ENCODE peak calls at places on chromosome 21, in nine cellular contexts. B is AG09319, P is mesothelial cell of epicardium, M is endodermal cell, V is fibroblast of mammary gland, L is RWPE1, D is spleen, Z is body of pancreas, C is endothelial cell. S is an unnamed sample.

GRCh38 chr21:46634966-46635323 is 529 bp upstream of the PRMT2 start:
- DNase-seq in B (peak), P (no peak), M (no peak), V (peak), L (peak), D (no peak), Z (no peak), C (no peak), S (peak)

GRCh38 chr21:37631319-37632117 is 264.9 kb downstream of the DYRK1A start:
- DNase-seq in B (no peak), P (no peak), M (peak), V (no peak), L (peak), D (no peak), Z (peak), C (no peak), S (peak)

GRCh38 chr21:40335689-40336088 is 468.5 kb downstream of the PCP4 start:
- DNase-seq in B (no peak), P (no peak), M (peak), V (no peak), L (no peak), D (no peak), Z (no peak), C (no peak), S (no peak)

GRCh38 chr21:32994305-32994704 is 31.4 kb upstream of the OLIG2 start:
- DNase-seq in B (peak), P (no peak), M (no peak), V (peak), L (peak), D (no peak), Z (no peak), C (peak), S (no peak)

GRCh38 chr21:45390831-45391742 is 13.9 kb upstream of the COL18A1 start:
- DNase-seq in B (no peak), P (no peak), M (no peak), V (no peak), L (no peak), D (peak), Z (no peak), C (no peak), S (no peak)

GRCh38 chr21:25862112-25862511 is 127.3 kb downstream of the GABPA start:
- DNase-seq in B (no peak), P (no peak), M (no peak), V (no peak), L (no peak), D (no peak), Z (no peak), C (no peak), S (no peak)

GRCh38 chr21:41479686-41480085 is 28.3 kb downstream of the TMPRSS2 start:
- DNase-seq in B (no peak), P (no peak), M (peak), V (no peak), L (no peak), D (peak), Z (no peak), C (no peak), S (no peak)

GRCh38 chr21:38740131-38740530 is 65.6 kb upstream of the ETS2 start:
- DNase-seq in B (no peak), P (no peak), M (no peak), V (no peak), L (no peak), D (no peak), Z (no peak), C (no peak), S (no peak)

GRCh38 chr21:45378258-45378966 is 26.6 kb upstream of the COL18A1 start:
- DNase-seq in B (peak), P (no peak), M (peak), V (no peak), L (no peak), D (peak), Z (peak), C (no peak), S (no peak)

GRCh38 chr21:41622201-41622600 is 114.2 kb upstream of the TMPRSS2 start:
- DNase-seq in B (no peak), P (no peak), M (no peak), V (no peak), L (no peak), D (no peak), Z (no peak), C (no peak), S (no peak)

GRCh38 chr21:36504067-36505058 is 24.4 kb upstream of the CLDN14 start:
- DNase-seq in B (peak), P (peak), M (no peak), V (peak), L (peak), D (no peak), Z (peak), C (peak), S (peak)

GRCh38 chr21:27154451-27155129 is 187.7 kb upstream of the ADAMTS5 start:
- DNase-seq in B (no peak), P (no peak), M (no peak), V (peak), L (no peak), D (no peak), Z (no peak), C (no peak), S (no peak)

GRCh38 chr21:44441581-44442265 is 13.6 kb upstream of the LRRC3 start:
- DNase-seq in B (no peak), P (no peak), M (no peak), V (no peak), L (no peak), D (peak), Z (no peak), C (no peak), S (no peak)

GRCh38 chr21:45322960-45323461 is 35.3 kb upstream of the POFUT2 start:
- DNase-seq in B (no peak), P (no peak), M (peak), V (peak), L (no peak), D (peak), Z (peak), C (no peak), S (no peak)

GRCh38 chr21:41477641-41478318 is 30.2 kb downstream of the TMPRSS2 start:
- DNase-seq in B (no peak), P (no peak), M (peak), V (no peak), L (no peak), D (peak), Z (peak), C (no peak), S (no peak)

GRCh38 chr21:45532826-45533730 is 9.2 kb downstream of the SLC19A1 start:
- DNase-seq in B (no peak), P (no peak), M (peak), V (no peak), L (no peak), D (peak), Z (no peak), C (no peak), S (no peak)

GRCh38 chr21:14318598-14318997 is 64.3 kb downstream of the HSPA13 start:
- DNase-seq in B (no peak), P (no peak), M (no peak), V (no peak), L (no peak), D (no peak), Z (no peak), C (no peak), S (no peak)

GRCh38 chr21:17742181-17742580 is 77.0 kb downstream of the C21orf91 start:
- DNase-seq in B (no peak), P (no peak), M (no peak), V (no peak), L (peak), D (no peak), Z (no peak), C (no peak), S (no peak)

GRCh38 chr21:14376854-14377253 is 6.1 kb downstream of the HSPA13 start:
- DNase-seq in B (no peak), P (no peak), M (peak), V (no peak), L (no peak), D (no peak), Z (no peak), C (no peak), S (no peak)

GRCh38 chr21:36849461-36849860 is 117.0 kb downstream of the HLCS start:
- DNase-seq in B (no peak), P (no peak), M (no peak), V (no peak), L (no peak), D (no peak), Z (no peak), C (no peak), S (no peak)

GRCh38 chr21:44505673-44506278 is 34.2 kb downstream of the KRTAP10-1 start:
- DNase-seq in B (no peak), P (no peak), M (no peak), V (no peak), L (no peak), D (no peak), Z (no peak), C (no peak), S (no peak)

GRCh38 chr21:36310016-36310415 is 10.0 kb upstream of the MORC3 start:
- DNase-seq in B (no peak), P (no peak), M (no peak), V (no peak), L (no peak), D (peak), Z (no peak), C (no peak), S (peak)

GRCh38 chr21:40548134-40548533 is 298.8 kb downstream of the DSCAM start:
- DNase-seq in B (no peak), P (no peak), M (peak), V (no peak), L (no peak), D (no peak), Z (no peak), C (no peak), S (no peak)

GRCh38 chr21:46012154-46012553 is 30.6 kb downstream of the COL6A1 start:
- DNase-seq in B (no peak), P (no peak), M (no peak), V (no peak), L (no peak), D (no peak), Z (no peak), C (no peak), S (no peak)

GRCh38 chr21:33761104-33762036 is 119.1 kb downstream of the ITSN1 start:
- DNase-seq in B (peak), P (no peak), M (no peak), V (peak), L (peak), D (no peak), Z (no peak), C (peak), S (no peak)

GRCh38 chr21:45041351-45041805 is 33.0 kb upstream of the ADARB1 start:
- DNase-seq in B (peak), P (no peak), M (no peak), V (peak), L (no peak), D (peak), Z (peak), C (no peak), S (no peak)

GRCh38 chr21:33384851-33385331 is 18.3 kb upstream of the IFNGR2 start:
- DNase-seq in B (no peak), P (no peak), M (no peak), V (no peak), L (no peak), D (no peak), Z (no peak), C (no peak), S (no peak)

GRCh38 chr21:45226540-45227326 is 61.0 kb downstream of the POFUT2 start:
- DNase-seq in B (no peak), P (no peak), M (no peak), V (peak), L (no peak), D (no peak), Z (no peak), C (no peak), S (no peak)

GRCh38 chr21:14482165-14482564 is 64.0 kb downstream of the SAMSN1 start:
- DNase-seq in B (no peak), P (no peak), M (no peak), V (no peak), L (no peak), D (no peak), Z (no peak), C (no peak), S (peak)

GRCh38 chr21:25956993-25957714 is 213.4 kb downstream of the APP start:
- DNase-seq in B (peak), P (no peak), M (no peak), V (peak), L (no peak), D (no peak), Z (no peak), C (no peak), S (no peak)

GRCh38 chr21:32962286-32962685 is 63.4 kb upstream of the OLIG2 start:
- DNase-seq in B (no peak), P (no peak), M (no peak), V (no peak), L (no peak), D (no peak), Z (no peak), C (no peak), S (no peak)

GRCh38 chr21:25658427-25658980 is 19.4 kb downstream of the JAM2 start:
- DNase-seq in B (no peak), P (no peak), M (no peak), V (no peak), L (no peak), D (no peak), Z (no peak), C (no peak), S (no peak)

GRCh38 chr21:15521644-15522001 is 208.2 kb upstream of the USP25 start:
- DNase-seq in B (no peak), P (no peak), M (no peak), V (no peak), L (no peak), D (no peak), Z (no peak), C (no peak), S (no peak)

GRCh38 chr21:15524855-15525254 is 204.9 kb upstream of the USP25 start:
- DNase-seq in B (no peak), P (no peak), M (no peak), V (no peak), L (no peak), D (no peak), Z (no peak), C (no peak), S (no peak)

GRCh38 chr21:15522148-15522547 is 207.6 kb upstream of the USP25 start:
- DNase-seq in B (no peak), P (no peak), M (no peak), V (no peak), L (no peak), D (no peak), Z (no peak), C (no peak), S (no peak)

GRCh38 chr21:15517394-15517793 is 212.4 kb upstream of the USP25 start:
- DNase-seq in B (no peak), P (no peak), M (no peak), V (no peak), L (no peak), D (no peak), Z (no peak), C (no peak), S (no peak)

DNA sequence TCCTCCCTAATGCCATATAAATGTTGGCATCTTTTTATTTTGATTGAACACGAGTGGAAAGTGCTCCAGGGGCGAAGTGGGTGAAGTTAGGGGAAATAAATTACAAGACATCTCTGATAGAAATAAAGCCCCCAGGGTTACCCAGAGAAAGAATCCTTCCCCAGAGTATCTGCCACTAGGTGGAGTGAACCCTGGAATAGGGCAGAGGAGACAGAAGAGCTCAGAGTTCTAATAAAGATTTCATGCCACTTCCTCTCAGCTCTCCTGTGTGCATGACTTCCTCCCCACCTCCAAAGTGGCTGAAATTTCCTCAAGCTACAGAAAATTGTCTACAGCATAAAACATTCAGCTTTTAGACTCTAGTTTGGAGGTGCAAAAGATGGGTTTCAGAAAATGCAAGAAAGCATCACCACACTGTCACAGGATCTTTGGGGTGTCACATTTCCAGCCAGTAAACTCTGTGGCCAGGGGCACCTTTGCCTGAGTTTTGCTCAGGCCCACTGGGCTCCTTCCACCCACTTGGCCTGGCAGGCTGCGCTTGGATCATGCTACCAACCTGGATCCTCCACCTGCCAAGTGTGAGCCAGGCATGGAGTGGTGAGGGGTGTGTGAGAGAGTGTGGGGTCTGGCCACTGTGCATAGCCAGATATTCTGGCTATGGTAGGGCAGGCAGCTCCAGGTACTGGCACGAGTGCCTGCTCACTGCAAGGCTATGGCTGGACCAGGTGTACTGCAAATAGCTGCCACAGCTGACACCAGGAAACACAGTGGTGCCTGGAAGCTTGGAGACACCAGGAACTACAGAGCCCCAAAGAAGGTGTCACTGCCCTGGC is 208.8 kb upstream of the USP25 start:
- DNase-seq in B (no peak), P (no peak), M (no peak), V (peak), L (peak), D (no peak), Z (no peak), C (no peak), S (no peak)
- TF ChIP-seq CTCF in B (peak), P (no peak), M (peak), V (peak), L (no peak), D (no peak), Z (no peak), C (no peak), S (no peak)

GRCh38 chr21:31905444-31906400 is 32.9 kb downstream of the HUNK start:
- DNase-seq in B (no peak), P (no peak), M (no peak), V (no peak), L (no peak), D (no peak), Z (no peak), C (no peak), S (no peak)
- TF ChIP-seq CTCF in B (no peak), P (no peak), M (no peak), V (no peak), L (no peak), D (no peak), Z (no peak), C (no peak), S (no peak)

GRCh38 chr21:34771512-34772028 is 102.8 kb downstream of the CLIC6 start:
- DNase-seq in B (no peak), P (no peak), M (no peak), V (peak), L (peak), D (no peak), Z (no peak), C (no peak), S (no peak)

GRCh38 chr21:34774750-34775149 is 106.0 kb downstream of the CLIC6 start:
- DNase-seq in B (no peak), P (no peak), M (no peak), V (no peak), L (no peak), D (no peak), Z (no peak), C (no peak), S (no peak)

GRCh38 chr21:34768326-34768725 is 99.5 kb downstream of the CLIC6 start:
- DNase-seq in B (no peak), P (no peak), M (no peak), V (no peak), L (no peak), D (no peak), Z (no peak), C (no peak), S (no peak)

GRCh38 chr21:34766862-34767261 is 98.1 kb downstream of the CLIC6 start:
- DNase-seq in B (no peak), P (no peak), M (no peak), V (no peak), L (no peak), D (no peak), Z (no peak), C (no peak), S (no peak)

DNA sequence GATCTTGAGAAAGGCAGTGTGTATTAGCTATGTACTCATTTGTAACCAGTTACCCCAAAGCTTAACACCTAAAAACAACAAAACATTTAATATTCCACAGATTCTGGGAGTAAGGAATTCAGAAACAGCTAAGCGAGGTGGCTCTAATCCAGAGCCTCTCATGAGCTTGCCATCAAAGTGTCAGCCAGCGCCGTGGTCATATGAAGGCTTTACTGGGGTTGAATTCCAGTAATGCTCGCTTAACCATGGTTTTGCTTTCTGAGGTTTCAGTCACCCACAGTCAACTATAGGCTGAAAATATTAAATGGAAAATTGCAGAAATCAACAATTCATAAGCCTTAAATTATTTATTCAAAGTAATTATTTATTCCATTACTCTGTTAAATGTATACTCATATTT is 101.8 kb downstream of the CLIC6 start:
- DNase-seq in B (no peak), P (no peak), M (no peak), V (no peak), L (no peak), D (no peak), Z (no peak), C (no peak), S (no peak)
- TF ChIP-seq CTCF in B (no peak), P (no peak), M (no peak), V (no peak), L (no peak), D (no peak), Z (no peak), C (no peak), S (no peak)

GRCh38 chr21:30434033-30434631 is 4.1 kb downstream of the KRTAP13-4 start:
- DNase-seq in B (no peak), P (no peak), M (peak), V (peak), L (peak), D (no peak), Z (peak), C (peak), S (no peak)
- TF ChIP-seq CTCF in B (peak), P (peak), M (peak), V (peak), L (peak), D (no peak), Z (peak), C (peak), S (peak)

GRCh38 chr21:23017989-23018388 is 2019.8 kb downstream of the NCAM2 start:
- DNase-seq in B (no peak), P (no peak), M (no peak), V (no peak), L (no peak), D (no peak), Z (no peak), C (no peak), S (no peak)
- TF ChIP-seq CTCF in B (no peak), P (no peak), M (no peak), V (no peak), L (no peak), D (no peak), Z (no peak), C (no peak), S (no peak)

DNA sequence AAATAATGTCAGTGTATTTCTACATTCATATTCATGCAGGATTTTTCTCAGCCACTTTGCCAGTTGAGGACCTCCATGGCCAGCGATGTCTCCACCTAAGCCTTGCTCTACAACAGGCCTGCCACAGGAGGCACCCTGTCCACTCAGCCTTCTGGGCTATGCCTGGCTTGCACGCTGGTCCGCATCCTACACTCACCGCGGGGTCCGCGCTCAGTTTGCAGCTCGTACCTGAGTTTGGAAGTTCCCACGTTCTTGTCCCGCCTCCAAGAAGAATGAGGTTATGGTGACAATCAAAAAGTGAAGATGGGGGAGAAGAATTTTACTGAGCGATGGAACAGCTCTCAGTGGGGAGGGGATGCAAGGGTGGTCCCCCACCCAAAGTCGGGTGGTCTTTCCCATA is 93.6 kb upstream of the GRIK1 start:
- DNase-seq in B (no peak), P (no peak), M (no peak), V (no peak), L (no peak), D (no peak), Z (no peak), C (no peak), S (no peak)
- TF ChIP-seq CTCF in B (no peak), P (no peak), M (no peak), V (no peak), L (no peak), D (no peak), Z (no peak), C (no peak), S (no peak)

DNA sequence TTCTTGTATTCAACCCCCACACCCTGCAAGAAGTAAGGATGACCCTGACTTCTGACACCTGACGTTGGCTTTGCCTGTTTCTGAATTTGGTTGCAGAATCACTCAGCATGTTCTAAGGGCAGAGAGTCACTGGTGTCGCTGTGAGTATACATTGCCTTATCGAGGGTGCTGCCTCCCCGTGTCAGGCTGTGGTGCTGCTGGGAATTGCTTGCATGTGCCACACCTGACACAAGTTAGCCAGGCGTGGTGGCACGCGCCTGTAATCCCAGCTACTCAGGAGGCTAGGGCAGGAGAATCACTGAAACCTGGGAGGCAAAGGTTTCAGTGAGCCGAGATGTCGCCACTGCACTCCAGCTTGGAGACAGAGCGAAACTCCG is 45.9 kb downstream of the WDR4 start:
- DNase-seq in B (no peak), P (peak), M (peak), V (peak), L (no peak), D (peak), Z (no peak), C (peak), S (peak)
- TF ChIP-seq CTCF in B (no peak), P (no peak), M (peak), V (peak), L (no peak), D (no peak), Z (no peak), C (no peak), S (peak)

S was measured in GM20000.